ENCODE peak calls at places on chromosomes 13 and 19, in seven cellular contexts. X is midbrain; S is BJ; L is NCI-H1105; J is astrocyte of the cerebellum; C is NCI-H2081; I is activated CD8-positive, alpha-beta T cell treated with anti-CD3 and anti-CD28 coated beads, Interleukin-2, amount 10 ng/mL, durations not matched to agents 7 days and 5 days. G is an unnamed sample.

GRCh38 chr19:35140898-35141626 is 2.0 kb upstream of the FXYD7 start:
- DNase-seq in I (peak), L (peak), S (no peak), J (peak), X (peak), C (peak), G (peak)

GRCh38 chr19:35395762-35396199 is 24.9 kb downstream of the GPR42 start:
- DNase-seq in I (no peak), X (no peak), C (no peak), L (no peak), S (no peak), J (no peak), G (no peak)

GRCh38 chr19:29525901-29526729 is at the start of gene VSTM2B:
- DNase-seq in S (no peak), X (no peak), I (no peak), C (no peak), L (no peak), J (no peak), G (no peak)

GRCh38 chr13:47594833-47595232 is 406.2 kb downstream of the SUCLA2 start:
- DNase-seq in L (no peak), J (no peak), I (no peak), S (no peak), C (no peak), X (no peak), G (no peak)

GRCh38 chr19:10193666-10194499 is 870 bp downstream of the DNMT1 start:
- DNase-seq in X (no peak), J (no peak), L (no peak), I (peak), C (no peak), S (no peak), G (no peak)

GRCh38 chr13:38372818-38373217 is 23.2 kb downstream of the UFM1 start:
- DNase-seq in I (no peak), J (no peak), L (no peak), C (no peak), S (no peak), X (no peak), G (no peak)

GRCh38 chr19:4597278-4597974 is 37.9 kb upstream of the SEMA6B start:
- DNase-seq in C (no peak), I (no peak), L (no peak), J (no peak), S (no peak), X (no peak), G (no peak)

GRCh38 chr13:33174491-33174890 is 111.1 kb downstream of the STARD13 start:
- DNase-seq in I (no peak), X (no peak), J (no peak), S (no peak), C (no peak), L (peak), G (peak)

GRCh38 chr13:100584901-100585300 is 3.7 kb downstream of the GGACT start:
- DNase-seq in X (no peak), S (no peak), J (peak), L (no peak), C (no peak), I (peak), G (no peak)

GRCh38 chr13:84446972-84447700 is 564.9 kb upstream of the SLITRK1 start:
- DNase-seq in J (no peak), C (no peak), L (no peak), X (no peak), S (no peak), I (no peak), G (peak)

GRCh38 chr19:58572026-58572817 is 913 bp downstream of the MZF1 start:
- DNase-seq in S (no peak), I (no peak), L (no peak), J (no peak), C (no peak), X (no peak), G (no peak)

GRCh38 chr19:7529246-7529600 is 6.3 kb upstream of the PNPLA6 start:
- DNase-seq in J (no peak), C (no peak), L (no peak), I (no peak), X (no peak), S (no peak), G (no peak)

GRCh38 chr13:113448885-113449692 is 4.2 kb downstream of the ADPRHL1 start:
- DNase-seq in S (no peak), I (peak), C (peak), X (no peak), L (peak), J (no peak), G (peak)

GRCh38 chr13:50222569-50223332 is 207.5 kb downstream of the KCNRG start:
- DNase-seq in X (peak), J (peak), S (peak), I (no peak), C (peak), L (peak), G (no peak)

GRCh38 chr19:47057328-47057727 is 8.9 kb upstream of the TMEM160 start:
- DNase-seq in C (no peak), I (no peak), X (no peak), J (no peak), S (no peak), L (no peak), G (no peak)

G was measured in NCI-H2171.